ENCODE peak calls at places on chromosomes 11 and 22, in four cellular contexts. P, Y, X and T are unnamed samples.

GRCh38 chr11:77129841-77130756 is 2.1 kb downstream of the MYO7A start:
- DNase-seq in P (no peak), Y (no peak), X (no peak), T (no peak)

GRCh38 chr11:34050536-34050935 is 995 bp upstream of the CAPRIN1 start:
- DNase-seq in P (no peak), Y (no peak), X (no peak), T (no peak)

GRCh38 chr22:48248901-48249455 is 1486.5 kb downstream of the TBC1D22A start:
- DNase-seq in P (no peak), Y (no peak), X (no peak), T (peak; percentile 54)

GRCh38 chr22:38570841-38571364 is 920 bp upstream of the DMC1 start:
- DNase-seq in P (no peak), Y (peak; percentile 26), X (peak; percentile 31), T (peak; percentile 64)

GRCh38 chr11:11430431-11430830 is 77.4 kb upstream of the CSNK2A3 start:
- DNase-seq in P (no peak), Y (no peak), X (no peak), T (no peak)

GRCh38 chr22:50474711-50475651 is at the start of gene SBF1:
- DNase-seq in P (peak; percentile 89), Y (peak; percentile 100), X (peak; percentile 96), T (peak; percentile 96)

GRCh38 chr11:106466441-106467190 is 389.2 kb downstream of the AASDHPPT start:
- DNase-seq in P (no peak), Y (no peak), X (no peak), T (no peak)

GRCh38 chr11:86205415-86206268 is 38.9 kb upstream of the EED start:
- DNase-seq in P (no peak), Y (no peak), X (no peak), T (no peak)

GRCh38 chr11:119376197-119376847 is 5.2 kb downstream of the USP2 start:
- DNase-seq in P (no peak), Y (peak; percentile 33), X (peak; percentile 84), T (peak; percentile 64)

GRCh38 chr11:10751581-10751940 is 515 bp downstream of the CTR9 start:
- DNase-seq in P (no peak), Y (no peak), X (no peak), T (no peak)

GRCh38 chr22:27474711-27475547 is 326.6 kb downstream of the MN1 start:
- DNase-seq in P (no peak), Y (no peak), X (no peak), T (no peak)

GRCh38 chr11:104041792-104042191 is 5.4 kb downstream of the DDI1 start:
- DNase-seq in P (no peak), Y (no peak), X (no peak), T (no peak)

GRCh38 chr11:9616858-9617257 is 43.4 kb downstream of the WEE1 start:
- DNase-seq in P (no peak), Y (no peak), X (no peak), T (no peak)

GRCh38 chr11:15199693-15200092 is 85.0 kb downstream of the INSC start:
- DNase-seq in P (no peak), Y (no peak), X (peak; percentile 52), T (no peak)

GRCh38 chr11:120086651-120087050 is 51.3 kb downstream of the TRIM29 start:
- DNase-seq in P (no peak), Y (no peak), X (no peak), T (no peak)

GRCh38 chr22:31238057-31238456 is 26.0 kb downstream of the LIMK2 start:
- DNase-seq in P (no peak), Y (no peak), X (no peak), T (no peak)

GRCh38 chr11:22923561-22923960 is 63.3 kb upstream of the CCDC179 start:
- DNase-seq in P (no peak), Y (no peak), X (no peak), T (no peak)

GRCh38 chr11:85628771-85629341 is 463 bp downstream of the TMEM126B start:
- DNase-seq in P (no peak), Y (no peak), X (no peak), T (no peak)

GRCh38 chr11:119188067-119188466 is 2.8 kb downstream of the NHERF4 start:
- DNase-seq in P (no peak), Y (peak; percentile 20), X (no peak), T (no peak)

GRCh38 chr11:6259638-6260019 is at the start of gene CCKBR:
- DNase-seq in P (no peak), Y (peak; percentile 61), X (peak; percentile 81), T (no peak)

GRCh38 chr11:9003573-9004309 is at the start of gene NRIP3:
- DNase-seq in P (peak; percentile 41), Y (peak; percentile 94), X (peak; percentile 81), T (peak; percentile 84)

GRCh38 chr22:26708256-26709009 is 51.0 kb downstream of the MIAT start:
- DNase-seq in P (no peak), Y (no peak), X (no peak), T (no peak)

GRCh38 chr11:87300640-87301381 is 263.1 kb downstream of the TMEM135 start:
- DNase-seq in P (no peak), Y (no peak), X (no peak), T (no peak)

GRCh38 chr11:102416974-102417373 is 35.6 kb downstream of the TMEM123 start:
- DNase-seq in P (no peak), Y (no peak), X (no peak), T (no peak)

GRCh38 chr22:40153186-40153585 is 24.5 kb upstream of the TNRC6B start:
- DNase-seq in P (no peak), Y (no peak), X (no peak), T (no peak)

GRCh38 chr11:9208726-9209501 is 56.2 kb downstream of the DENND5A start:
- DNase-seq in P (no peak), Y (no peak), X (no peak), T (no peak)

GRCh38 chr11:69380921-69381581 is 87.1 kb downstream of the MYEOV start:
- DNase-seq in P (peak; percentile 11), Y (no peak), X (peak; percentile 24), T (peak; percentile 46)

GRCh38 chr22:43948836-43949235 is 6.4 kb upstream of the SAMM50 start:
- DNase-seq in P (no peak), Y (no peak), X (no peak), T (no peak)

GRCh38 chr11:124736738-124737137 is 3.0 kb upstream of the NRGN start:
- DNase-seq in P (no peak), Y (no peak), X (no peak), T (no peak)

GRCh38 chr11:59680287-59681154 is 11.7 kb upstream of the PATL1 start:
- DNase-seq in P (no peak), Y (peak; percentile 63), X (peak; percentile 75), T (no peak)

GRCh38 chr22:46537946-46538815 is 761 bp upstream of the CELSR1 start:
- DNase-seq in P (no peak), Y (peak; percentile 69), X (no peak), T (no peak)

GRCh38 chr11:13970986-13971385 is 8.5 kb downstream of the SPON1 start:
- DNase-seq in P (no peak), Y (peak; percentile 64), X (peak; percentile 42), T (no peak)

GRCh38 chr22:23705358-23705757 is 14.5 kb downstream of the RGL4 start:
- DNase-seq in P (no peak), Y (no peak), X (no peak), T (no peak)

GRCh38 chr11:35050596-35050995 is 88.4 kb upstream of the CD44 start:
- DNase-seq in P (no peak), Y (no peak), X (no peak), T (no peak)

GRCh38 chr11:19589567-19590260 is 122.9 kb upstream of the NAV2 start:
- DNase-seq in P (no peak), Y (no peak), X (no peak), T (no peak)

DNA sequence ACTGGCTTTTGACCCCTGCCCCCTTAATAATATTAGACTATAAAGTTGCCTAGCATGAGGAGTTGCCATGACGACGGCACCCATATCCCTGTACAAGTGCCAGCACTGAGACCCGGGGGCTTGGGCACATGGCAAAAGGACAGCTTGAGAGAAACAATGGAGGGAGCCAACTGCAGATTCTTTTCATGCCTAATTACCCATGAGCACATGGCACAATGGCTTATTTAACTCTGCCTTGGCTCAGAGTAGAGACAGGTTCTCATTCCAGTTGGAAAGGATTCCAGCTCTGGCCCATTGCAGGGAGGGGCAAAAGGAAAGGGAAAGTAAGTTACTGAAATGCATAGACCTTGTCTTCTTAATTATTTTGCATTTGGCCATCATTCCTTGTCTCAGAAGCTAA is 261.2 kb upstream of the UBASH3B start:
- DNase-seq in P (no peak), Y (no peak), X (no peak), T (no peak)
- TF ChIP-seq EP300 in P (no peak), Y (no peak), X (no peak), T (no peak)

GRCh38 chr22:22069450-22070370 is 87.1 kb upstream of the TOP3B start:
- DNase-seq in P (no peak), Y (no peak), X (no peak), T (no peak)
- TF ChIP-seq CTCF in P (no peak), Y (no peak), X (no peak), T (no peak)

DNA sequence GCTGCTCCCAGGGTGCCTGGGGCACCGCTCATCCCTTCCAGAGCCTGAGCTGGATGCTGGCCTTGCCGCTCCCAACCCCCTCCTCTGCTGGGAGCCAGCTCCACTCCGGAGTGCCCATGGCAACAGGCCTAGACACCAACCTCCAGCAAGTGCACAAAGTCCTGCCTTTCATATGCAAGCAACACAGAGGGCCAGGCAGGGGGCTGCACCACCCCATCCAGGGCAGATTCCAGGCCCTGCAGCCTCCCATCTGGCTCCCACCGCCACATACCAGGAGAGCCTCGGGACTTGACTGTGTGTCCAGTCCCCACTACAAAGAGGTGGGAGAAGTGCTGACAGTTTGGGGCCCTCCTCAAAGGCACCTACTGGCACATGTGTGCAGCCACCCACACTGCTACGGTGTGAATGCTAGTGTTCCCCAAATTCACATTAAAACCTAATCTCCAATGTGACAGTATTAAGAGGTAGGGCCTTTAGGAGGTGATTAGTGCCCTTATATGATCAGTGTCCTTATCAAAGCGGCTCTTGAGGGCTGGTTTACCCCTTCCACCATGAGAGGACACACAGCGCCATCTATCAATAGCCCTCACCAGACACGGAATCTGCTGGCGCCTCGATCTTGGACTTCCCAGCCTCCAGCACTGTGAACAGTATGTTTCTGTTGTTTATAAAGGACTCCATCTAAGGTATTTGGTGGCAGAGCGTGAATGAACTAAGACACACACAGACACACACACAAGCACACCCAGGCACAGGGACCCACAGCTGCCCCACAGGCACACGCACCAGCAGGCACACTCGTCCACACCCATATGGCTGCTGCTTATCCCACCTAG is 16.2 kb downstream of the ARVCF start:
- DNase-seq in P (no peak), Y (peak; percentile 64), X (no peak), T (no peak)
- H3K27ac ChIP-seq in P (peak overlapping the region; percentile 93), Y (no peak overlapping the region), X (no peak overlapping the region), T (no peak overlapping the region)

GRCh38 chr11:65293909-65294381 is 20.7 kb upstream of the CDC42EP2 start:
- DNase-seq in P (no peak), Y (no peak), X (no peak), T (no peak)
- TF ChIP-seq EP300 in P (no peak), Y (no peak), X (peak; percentile 21), T (peak; percentile 56)

DNA sequence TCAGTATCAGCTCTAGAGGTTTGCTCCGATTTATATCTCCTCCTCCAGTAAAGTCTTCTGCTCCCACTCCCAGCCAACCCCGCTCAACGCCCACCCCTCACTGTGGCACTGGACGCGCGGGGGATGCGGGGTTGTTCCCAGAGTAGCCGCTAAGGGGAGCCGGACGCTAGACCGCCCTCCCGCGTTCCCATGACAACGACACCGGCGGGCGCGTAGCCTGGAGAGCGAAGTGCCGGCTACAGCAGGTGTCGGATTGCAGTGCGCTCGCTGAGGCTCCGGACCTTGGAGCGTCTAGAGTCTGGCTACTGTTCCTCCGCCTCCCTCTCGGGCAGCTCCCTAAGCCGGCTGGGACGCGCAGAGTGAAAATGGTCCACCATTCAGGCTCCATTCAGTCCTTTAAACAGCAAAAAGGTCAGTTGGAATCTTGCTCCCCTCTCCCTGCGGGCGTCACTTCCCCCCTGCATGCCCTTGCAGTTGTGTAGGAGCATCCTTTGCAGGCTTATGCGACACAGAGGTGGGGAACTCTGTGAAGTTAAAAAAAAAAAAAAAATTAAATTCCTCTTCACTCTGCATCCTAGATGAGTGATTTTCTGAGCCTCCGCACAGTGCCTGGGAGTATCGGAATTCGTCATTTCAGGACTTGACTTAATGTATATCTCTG is at the start of gene ANO3:
- DNase-seq in P (no peak), Y (peak; percentile 88), X (peak; percentile 57), T (no peak)
- TF ChIP-seq CTCF in P (peak; percentile 26), Y (peak; percentile 63), X (no peak), T (peak; percentile 22)